ENCODE peak calls at places on chromosomes 1 and 21, in ten cellular contexts. One of them, this sample, is unnamed.
A peak's percentile ranks its signal among the peaks of the same experiment; 100 is the strongest.

GRCh38 chr1:182670032-182670431 is 14.4 kb downstream of the RGS8 start:
- DNase-seq in activated naive CD4-positive, alpha-beta T cell: no peak
- DNase-seq in GM12865: no peak
- DNase-seq in T-helper 1 cell: no peak
- DNase-seq in naive thymus-derived CD8-positive, alpha-beta T cell: no peak
- DNase-seq in cardiac muscle cell: no peak
- DNase-seq in HCEC 1CT: no peak
- DNase-seq in iPS DF 19.7: no peak
- DNase-seq in activated CD4-positive, alpha-beta T cell treated with anti-CD3 and anti-CD28 coated beads for 48 hours: no peak
- DNase-seq in stimulated activated CD4-positive, alpha-beta T cell treated with anti-CD3 and anti-CD28 coated beads, Interleukin-2, amount 100 ng/mL, for 48 hours: no peak
- DNase-seq in this sample: peak; percentile 38

GRCh38 chr1:54781023-54781723 is 16.9 kb upstream of the PARS2 start:
- DNase-seq in activated naive CD4-positive, alpha-beta T cell: no peak
- DNase-seq in GM12865: no peak
- DNase-seq in T-helper 1 cell: no peak
- DNase-seq in naive thymus-derived CD8-positive, alpha-beta T cell: no peak
- DNase-seq in cardiac muscle cell: peak; percentile 38
- DNase-seq in HCEC 1CT: no peak
- DNase-seq in iPS DF 19.7: no peak
- DNase-seq in activated CD4-positive, alpha-beta T cell treated with anti-CD3 and anti-CD28 coated beads for 48 hours: no peak
- DNase-seq in stimulated activated CD4-positive, alpha-beta T cell treated with anti-CD3 and anti-CD28 coated beads, Interleukin-2, amount 100 ng/mL, for 48 hours: no peak
- DNase-seq in this sample: no peak

GRCh38 chr1:216186816-216187215 is 236.4 kb downstream of the USH2A start:
- DNase-seq in activated naive CD4-positive, alpha-beta T cell: no peak
- DNase-seq in GM12865: no peak
- DNase-seq in T-helper 1 cell: no peak
- DNase-seq in naive thymus-derived CD8-positive, alpha-beta T cell: no peak
- DNase-seq in cardiac muscle cell: peak; percentile 12
- DNase-seq in HCEC 1CT: no peak
- DNase-seq in iPS DF 19.7: no peak
- DNase-seq in activated CD4-positive, alpha-beta T cell treated with anti-CD3 and anti-CD28 coated beads for 48 hours: no peak
- DNase-seq in stimulated activated CD4-positive, alpha-beta T cell treated with anti-CD3 and anti-CD28 coated beads, Interleukin-2, amount 100 ng/mL, for 48 hours: no peak
- DNase-seq in this sample: no peak

GRCh38 chr1:226679303-226679702 is 59.8 kb downstream of the ITPKB start:
- DNase-seq in activated naive CD4-positive, alpha-beta T cell: no peak
- DNase-seq in GM12865: no peak
- DNase-seq in T-helper 1 cell: no peak
- DNase-seq in naive thymus-derived CD8-positive, alpha-beta T cell: no peak
- DNase-seq in cardiac muscle cell: no peak
- DNase-seq in HCEC 1CT: no peak
- DNase-seq in iPS DF 19.7: no peak
- DNase-seq in activated CD4-positive, alpha-beta T cell treated with anti-CD3 and anti-CD28 coated beads for 48 hours: no peak
- DNase-seq in stimulated activated CD4-positive, alpha-beta T cell treated with anti-CD3 and anti-CD28 coated beads, Interleukin-2, amount 100 ng/mL, for 48 hours: no peak
- DNase-seq in this sample: no peak

GRCh38 chr1:193090865-193091264 is 14.3 kb downstream of the GLRX2 start:
- DNase-seq in activated naive CD4-positive, alpha-beta T cell: no peak
- DNase-seq in GM12865: no peak
- DNase-seq in T-helper 1 cell: no peak
- DNase-seq in naive thymus-derived CD8-positive, alpha-beta T cell: no peak
- DNase-seq in cardiac muscle cell: no peak
- DNase-seq in HCEC 1CT: no peak
- DNase-seq in iPS DF 19.7: no peak
- DNase-seq in activated CD4-positive, alpha-beta T cell treated with anti-CD3 and anti-CD28 coated beads for 48 hours: no peak
- DNase-seq in stimulated activated CD4-positive, alpha-beta T cell treated with anti-CD3 and anti-CD28 coated beads, Interleukin-2, amount 100 ng/mL, for 48 hours: no peak
- DNase-seq in this sample: no peak

GRCh38 chr1:29209173-29209572 is 21.6 kb downstream of the MECR start:
- DNase-seq in activated naive CD4-positive, alpha-beta T cell: no peak
- DNase-seq in GM12865: no peak
- DNase-seq in T-helper 1 cell: no peak
- DNase-seq in naive thymus-derived CD8-positive, alpha-beta T cell: no peak
- DNase-seq in cardiac muscle cell: no peak
- DNase-seq in HCEC 1CT: peak; percentile 42
- DNase-seq in iPS DF 19.7: no peak
- DNase-seq in activated CD4-positive, alpha-beta T cell treated with anti-CD3 and anti-CD28 coated beads for 48 hours: no peak
- DNase-seq in stimulated activated CD4-positive, alpha-beta T cell treated with anti-CD3 and anti-CD28 coated beads, Interleukin-2, amount 100 ng/mL, for 48 hours: no peak
- DNase-seq in this sample: no peak

GRCh38 chr1:111483166-111483565 is 9.4 kb downstream of the C1orf162 start:
- DNase-seq in activated naive CD4-positive, alpha-beta T cell: no peak
- DNase-seq in GM12865: no peak
- DNase-seq in T-helper 1 cell: no peak
- DNase-seq in naive thymus-derived CD8-positive, alpha-beta T cell: no peak
- DNase-seq in cardiac muscle cell: no peak
- DNase-seq in HCEC 1CT: peak; percentile 39
- DNase-seq in iPS DF 19.7: no peak
- DNase-seq in activated CD4-positive, alpha-beta T cell treated with anti-CD3 and anti-CD28 coated beads for 48 hours: no peak
- DNase-seq in stimulated activated CD4-positive, alpha-beta T cell treated with anti-CD3 and anti-CD28 coated beads, Interleukin-2, amount 100 ng/mL, for 48 hours: no peak
- DNase-seq in this sample: no peak

GRCh38 chr1:156421062-156421938 is 52.3 kb downstream of the RHBG start:
- DNase-seq in activated naive CD4-positive, alpha-beta T cell: peak; percentile 13
- DNase-seq in GM12865: peak; percentile 90
- DNase-seq in T-helper 1 cell: peak; percentile 53
- DNase-seq in naive thymus-derived CD8-positive, alpha-beta T cell: peak; percentile 74
- DNase-seq in cardiac muscle cell: peak; percentile 79
- DNase-seq in HCEC 1CT: no peak
- DNase-seq in iPS DF 19.7: no peak
- DNase-seq in activated CD4-positive, alpha-beta T cell treated with anti-CD3 and anti-CD28 coated beads for 48 hours: peak; percentile 81
- DNase-seq in stimulated activated CD4-positive, alpha-beta T cell treated with anti-CD3 and anti-CD28 coated beads, Interleukin-2, amount 100 ng/mL, for 48 hours: peak; percentile 61
- DNase-seq in this sample: peak; percentile 87

GRCh38 chr1:3032970-3033794 is 11.9 kb downstream of the ACTRT2 start:
- DNase-seq in activated naive CD4-positive, alpha-beta T cell: peak; percentile 23
- DNase-seq in GM12865: no peak
- DNase-seq in T-helper 1 cell: no peak
- DNase-seq in naive thymus-derived CD8-positive, alpha-beta T cell: peak; percentile 88
- DNase-seq in cardiac muscle cell: no peak
- DNase-seq in HCEC 1CT: no peak
- DNase-seq in iPS DF 19.7: no peak
- DNase-seq in activated CD4-positive, alpha-beta T cell treated with anti-CD3 and anti-CD28 coated beads for 48 hours: peak; percentile 41
- DNase-seq in stimulated activated CD4-positive, alpha-beta T cell treated with anti-CD3 and anti-CD28 coated beads, Interleukin-2, amount 100 ng/mL, for 48 hours: no peak
- DNase-seq in this sample: no peak

GRCh38 chr1:11573293-11573692 is 80.9 kb downstream of the FBXO2 start:
- DNase-seq in activated naive CD4-positive, alpha-beta T cell: no peak
- DNase-seq in GM12865: no peak
- DNase-seq in T-helper 1 cell: no peak
- DNase-seq in naive thymus-derived CD8-positive, alpha-beta T cell: no peak
- DNase-seq in cardiac muscle cell: no peak
- DNase-seq in HCEC 1CT: no peak
- DNase-seq in iPS DF 19.7: no peak
- DNase-seq in activated CD4-positive, alpha-beta T cell treated with anti-CD3 and anti-CD28 coated beads for 48 hours: no peak
- DNase-seq in stimulated activated CD4-positive, alpha-beta T cell treated with anti-CD3 and anti-CD28 coated beads, Interleukin-2, amount 100 ng/mL, for 48 hours: no peak
- DNase-seq in this sample: no peak

GRCh38 chr1:78673120-78673519 is 23.5 kb downstream of the IFI44 start:
- DNase-seq in activated naive CD4-positive, alpha-beta T cell: no peak
- DNase-seq in GM12865: peak; percentile 40
- DNase-seq in T-helper 1 cell: no peak
- DNase-seq in naive thymus-derived CD8-positive, alpha-beta T cell: no peak
- DNase-seq in cardiac muscle cell: no peak
- DNase-seq in HCEC 1CT: no peak
- DNase-seq in iPS DF 19.7: peak; percentile 33
- DNase-seq in activated CD4-positive, alpha-beta T cell treated with anti-CD3 and anti-CD28 coated beads for 48 hours: peak; percentile 53
- DNase-seq in stimulated activated CD4-positive, alpha-beta T cell treated with anti-CD3 and anti-CD28 coated beads, Interleukin-2, amount 100 ng/mL, for 48 hours: no peak
- DNase-seq in this sample: no peak

GRCh38 chr1:240190881-240191385 is 99.2 kb downstream of the FMN2 start:
- DNase-seq in activated naive CD4-positive, alpha-beta T cell: no peak
- DNase-seq in GM12865: peak; percentile 14
- DNase-seq in T-helper 1 cell: no peak
- DNase-seq in naive thymus-derived CD8-positive, alpha-beta T cell: no peak
- DNase-seq in cardiac muscle cell: peak; percentile 79
- DNase-seq in HCEC 1CT: peak; percentile 96
- DNase-seq in iPS DF 19.7: no peak
- DNase-seq in activated CD4-positive, alpha-beta T cell treated with anti-CD3 and anti-CD28 coated beads for 48 hours: peak; percentile 4
- DNase-seq in stimulated activated CD4-positive, alpha-beta T cell treated with anti-CD3 and anti-CD28 coated beads, Interleukin-2, amount 100 ng/mL, for 48 hours: no peak
- DNase-seq in this sample: no peak

GRCh38 chr1:10379676-10380075 is 19.2 kb upstream of the PGD start:
- DNase-seq in activated naive CD4-positive, alpha-beta T cell: no peak
- DNase-seq in GM12865: no peak
- DNase-seq in T-helper 1 cell: no peak
- DNase-seq in naive thymus-derived CD8-positive, alpha-beta T cell: no peak
- DNase-seq in cardiac muscle cell: no peak
- DNase-seq in HCEC 1CT: no peak
- DNase-seq in iPS DF 19.7: no peak
- DNase-seq in activated CD4-positive, alpha-beta T cell treated with anti-CD3 and anti-CD28 coated beads for 48 hours: no peak
- DNase-seq in stimulated activated CD4-positive, alpha-beta T cell treated with anti-CD3 and anti-CD28 coated beads, Interleukin-2, amount 100 ng/mL, for 48 hours: no peak
- DNase-seq in this sample: no peak

GRCh38 chr1:100606438-100606837 is 68.5 kb downstream of the GPR88 start:
- DNase-seq in activated naive CD4-positive, alpha-beta T cell: no peak
- DNase-seq in GM12865: peak; percentile 18
- DNase-seq in T-helper 1 cell: no peak
- DNase-seq in naive thymus-derived CD8-positive, alpha-beta T cell: no peak
- DNase-seq in cardiac muscle cell: peak; percentile 81
- DNase-seq in HCEC 1CT: peak; percentile 61
- DNase-seq in iPS DF 19.7: no peak
- DNase-seq in activated CD4-positive, alpha-beta T cell treated with anti-CD3 and anti-CD28 coated beads for 48 hours: no peak
- DNase-seq in stimulated activated CD4-positive, alpha-beta T cell treated with anti-CD3 and anti-CD28 coated beads, Interleukin-2, amount 100 ng/mL, for 48 hours: no peak
- DNase-seq in this sample: no peak

GRCh38 chr1:175129997-175130648 is 62.5 kb downstream of the KIAA0040 start:
- DNase-seq in activated naive CD4-positive, alpha-beta T cell: no peak
- DNase-seq in GM12865: peak; percentile 50
- DNase-seq in T-helper 1 cell: no peak
- DNase-seq in naive thymus-derived CD8-positive, alpha-beta T cell: no peak
- DNase-seq in cardiac muscle cell: peak; percentile 39
- DNase-seq in HCEC 1CT: no peak
- DNase-seq in iPS DF 19.7: peak; percentile 82
- DNase-seq in activated CD4-positive, alpha-beta T cell treated with anti-CD3 and anti-CD28 coated beads for 48 hours: no peak
- DNase-seq in stimulated activated CD4-positive, alpha-beta T cell treated with anti-CD3 and anti-CD28 coated beads, Interleukin-2, amount 100 ng/mL, for 48 hours: no peak
- DNase-seq in this sample: no peak

GRCh38 chr1:33280091-33280661 is 23.9 kb downstream of the ZNF362 start:
- DNase-seq in activated naive CD4-positive, alpha-beta T cell: no peak
- DNase-seq in GM12865: no peak
- DNase-seq in T-helper 1 cell: no peak
- DNase-seq in naive thymus-derived CD8-positive, alpha-beta T cell: no peak
- DNase-seq in cardiac muscle cell: no peak
- DNase-seq in HCEC 1CT: no peak
- DNase-seq in iPS DF 19.7: no peak
- DNase-seq in activated CD4-positive, alpha-beta T cell treated with anti-CD3 and anti-CD28 coated beads for 48 hours: no peak
- DNase-seq in stimulated activated CD4-positive, alpha-beta T cell treated with anti-CD3 and anti-CD28 coated beads, Interleukin-2, amount 100 ng/mL, for 48 hours: no peak
- DNase-seq in this sample: no peak

GRCh38 chr21:25329227-25329626 is 278.1 kb downstream of the MRPL39 start:
- DNase-seq in activated naive CD4-positive, alpha-beta T cell: no peak
- DNase-seq in GM12865: no peak
- DNase-seq in T-helper 1 cell: no peak
- DNase-seq in naive thymus-derived CD8-positive, alpha-beta T cell: no peak
- DNase-seq in cardiac muscle cell: peak; percentile 60
- DNase-seq in HCEC 1CT: peak; percentile 92
- DNase-seq in iPS DF 19.7: no peak
- DNase-seq in activated CD4-positive, alpha-beta T cell treated with anti-CD3 and anti-CD28 coated beads for 48 hours: no peak
- DNase-seq in stimulated activated CD4-positive, alpha-beta T cell treated with anti-CD3 and anti-CD28 coated beads, Interleukin-2, amount 100 ng/mL, for 48 hours: no peak
- DNase-seq in this sample: no peak

GRCh38 chr1:101410048-101410878 is 173.4 kb downstream of the S1PR1 start:
- DNase-seq in activated naive CD4-positive, alpha-beta T cell: no peak
- DNase-seq in GM12865: peak; percentile 96
- DNase-seq in T-helper 1 cell: no peak
- DNase-seq in naive thymus-derived CD8-positive, alpha-beta T cell: no peak
- DNase-seq in cardiac muscle cell: peak; percentile 22
- DNase-seq in HCEC 1CT: no peak
- DNase-seq in iPS DF 19.7: no peak
- DNase-seq in activated CD4-positive, alpha-beta T cell treated with anti-CD3 and anti-CD28 coated beads for 48 hours: no peak
- DNase-seq in stimulated activated CD4-positive, alpha-beta T cell treated with anti-CD3 and anti-CD28 coated beads, Interleukin-2, amount 100 ng/mL, for 48 hours: no peak
- DNase-seq in this sample: no peak

GRCh38 chr21:42705346-42705745 is 51.9 kb downstream of the PDE9A start:
- DNase-seq in activated naive CD4-positive, alpha-beta T cell: no peak
- DNase-seq in GM12865: no peak
- DNase-seq in T-helper 1 cell: no peak
- DNase-seq in naive thymus-derived CD8-positive, alpha-beta T cell: no peak
- DNase-seq in cardiac muscle cell: no peak
- DNase-seq in HCEC 1CT: no peak
- DNase-seq in iPS DF 19.7: no peak
- DNase-seq in activated CD4-positive, alpha-beta T cell treated with anti-CD3 and anti-CD28 coated beads for 48 hours: no peak
- DNase-seq in stimulated activated CD4-positive, alpha-beta T cell treated with anti-CD3 and anti-CD28 coated beads, Interleukin-2, amount 100 ng/mL, for 48 hours: no peak
- DNase-seq in this sample: no peak

GRCh38 chr1:78651247-78651646 is 1.6 kb downstream of the IFI44 start:
- DNase-seq in activated naive CD4-positive, alpha-beta T cell: no peak
- DNase-seq in GM12865: no peak
- DNase-seq in T-helper 1 cell: no peak
- DNase-seq in naive thymus-derived CD8-positive, alpha-beta T cell: peak; percentile 64
- DNase-seq in cardiac muscle cell: no peak
- DNase-seq in HCEC 1CT: no peak
- DNase-seq in iPS DF 19.7: no peak
- DNase-seq in activated CD4-positive, alpha-beta T cell treated with anti-CD3 and anti-CD28 coated beads for 48 hours: peak; percentile 9
- DNase-seq in stimulated activated CD4-positive, alpha-beta T cell treated with anti-CD3 and anti-CD28 coated beads, Interleukin-2, amount 100 ng/mL, for 48 hours: no peak
- DNase-seq in this sample: no peak

GRCh38 chr1:200139661-200140250 is 112.2 kb downstream of the NR5A2 start:
- DNase-seq in activated naive CD4-positive, alpha-beta T cell: no peak
- DNase-seq in GM12865: peak; percentile 77
- DNase-seq in T-helper 1 cell: no peak
- DNase-seq in naive thymus-derived CD8-positive, alpha-beta T cell: no peak
- DNase-seq in cardiac muscle cell: peak; percentile 76
- DNase-seq in HCEC 1CT: peak; percentile 75
- DNase-seq in iPS DF 19.7: no peak
- DNase-seq in activated CD4-positive, alpha-beta T cell treated with anti-CD3 and anti-CD28 coated beads for 48 hours: peak; percentile 13
- DNase-seq in stimulated activated CD4-positive, alpha-beta T cell treated with anti-CD3 and anti-CD28 coated beads, Interleukin-2, amount 100 ng/mL, for 48 hours: no peak
- DNase-seq in this sample: no peak

GRCh38 chr1:114167226-114167625 is 13.6 kb upstream of the SYT6 start:
- DNase-seq in activated naive CD4-positive, alpha-beta T cell: no peak
- DNase-seq in GM12865: no peak
- DNase-seq in T-helper 1 cell: no peak
- DNase-seq in naive thymus-derived CD8-positive, alpha-beta T cell: no peak
- DNase-seq in cardiac muscle cell: no peak
- DNase-seq in HCEC 1CT: no peak
- DNase-seq in iPS DF 19.7: no peak
- DNase-seq in activated CD4-positive, alpha-beta T cell treated with anti-CD3 and anti-CD28 coated beads for 48 hours: no peak
- DNase-seq in stimulated activated CD4-positive, alpha-beta T cell treated with anti-CD3 and anti-CD28 coated beads, Interleukin-2, amount 100 ng/mL, for 48 hours: no peak
- DNase-seq in this sample: no peak

GRCh38 chr1:73273886-73274285 is 924.1 kb downstream of the LRRIQ3 start:
- DNase-seq in activated naive CD4-positive, alpha-beta T cell: no peak
- DNase-seq in GM12865: no peak
- DNase-seq in T-helper 1 cell: no peak
- DNase-seq in naive thymus-derived CD8-positive, alpha-beta T cell: no peak
- DNase-seq in cardiac muscle cell: no peak
- DNase-seq in HCEC 1CT: no peak
- DNase-seq in iPS DF 19.7: no peak
- DNase-seq in activated CD4-positive, alpha-beta T cell treated with anti-CD3 and anti-CD28 coated beads for 48 hours: no peak
- DNase-seq in stimulated activated CD4-positive, alpha-beta T cell treated with anti-CD3 and anti-CD28 coated beads, Interleukin-2, amount 100 ng/mL, for 48 hours: no peak
- DNase-seq in this sample: no peak

GRCh38 chr1:145690587-145691558 is 16.3 kb downstream of the PDZK1 start:
- DNase-seq in activated naive CD4-positive, alpha-beta T cell: no peak
- DNase-seq in GM12865: peak; percentile 73
- DNase-seq in T-helper 1 cell: no peak
- DNase-seq in naive thymus-derived CD8-positive, alpha-beta T cell: no peak
- DNase-seq in cardiac muscle cell: peak; percentile 60
- DNase-seq in HCEC 1CT: peak; percentile 63
- DNase-seq in iPS DF 19.7: no peak
- DNase-seq in activated CD4-positive, alpha-beta T cell treated with anti-CD3 and anti-CD28 coated beads for 48 hours: peak; percentile 41
- DNase-seq in stimulated activated CD4-positive, alpha-beta T cell treated with anti-CD3 and anti-CD28 coated beads, Interleukin-2, amount 100 ng/mL, for 48 hours: no peak
- DNase-seq in this sample: no peak

GRCh38 chr1:16122916-16123315 is 33.0 kb downstream of the EPHA2 start:
- DNase-seq in activated naive CD4-positive, alpha-beta T cell: no peak
- DNase-seq in GM12865: peak; percentile 42
- DNase-seq in T-helper 1 cell: no peak
- DNase-seq in naive thymus-derived CD8-positive, alpha-beta T cell: no peak
- DNase-seq in cardiac muscle cell: peak; percentile 96
- DNase-seq in HCEC 1CT: peak; percentile 75
- DNase-seq in iPS DF 19.7: no peak
- DNase-seq in activated CD4-positive, alpha-beta T cell treated with anti-CD3 and anti-CD28 coated beads for 48 hours: peak; percentile 73
- DNase-seq in stimulated activated CD4-positive, alpha-beta T cell treated with anti-CD3 and anti-CD28 coated beads, Interleukin-2, amount 100 ng/mL, for 48 hours: peak; percentile 32
- DNase-seq in this sample: no peak

GRCh38 chr21:34345091-34345871 is 18.5 kb upstream of the KCNE2 start:
- DNase-seq in activated naive CD4-positive, alpha-beta T cell: no peak
- DNase-seq in GM12865: no peak
- DNase-seq in T-helper 1 cell: no peak
- DNase-seq in naive thymus-derived CD8-positive, alpha-beta T cell: no peak
- DNase-seq in cardiac muscle cell: peak; percentile 37
- DNase-seq in HCEC 1CT: no peak
- DNase-seq in iPS DF 19.7: no peak
- DNase-seq in activated CD4-positive, alpha-beta T cell treated with anti-CD3 and anti-CD28 coated beads for 48 hours: no peak
- DNase-seq in stimulated activated CD4-positive, alpha-beta T cell treated with anti-CD3 and anti-CD28 coated beads, Interleukin-2, amount 100 ng/mL, for 48 hours: no peak
- DNase-seq in this sample: no peak

GRCh38 chr21:44982558-44983244 is 42.9 kb downstream of the SLX9 start:
- DNase-seq in activated naive CD4-positive, alpha-beta T cell: no peak
- DNase-seq in GM12865: no peak
- DNase-seq in T-helper 1 cell: no peak
- DNase-seq in naive thymus-derived CD8-positive, alpha-beta T cell: peak; percentile 46
- DNase-seq in cardiac muscle cell: peak; percentile 92
- DNase-seq in HCEC 1CT: no peak
- DNase-seq in iPS DF 19.7: no peak
- DNase-seq in activated CD4-positive, alpha-beta T cell treated with anti-CD3 and anti-CD28 coated beads for 48 hours: no peak
- DNase-seq in stimulated activated CD4-positive, alpha-beta T cell treated with anti-CD3 and anti-CD28 coated beads, Interleukin-2, amount 100 ng/mL, for 48 hours: no peak
- DNase-seq in this sample: no peak

GRCh38 chr1:183739640-183740385 is 65.1 kb upstream of the RGL1 start:
- DNase-seq in activated naive CD4-positive, alpha-beta T cell: no peak
- DNase-seq in GM12865: no peak
- DNase-seq in T-helper 1 cell: no peak
- DNase-seq in naive thymus-derived CD8-positive, alpha-beta T cell: no peak
- DNase-seq in cardiac muscle cell: no peak
- DNase-seq in HCEC 1CT: no peak
- DNase-seq in iPS DF 19.7: no peak
- DNase-seq in activated CD4-positive, alpha-beta T cell treated with anti-CD3 and anti-CD28 coated beads for 48 hours: no peak
- DNase-seq in stimulated activated CD4-positive, alpha-beta T cell treated with anti-CD3 and anti-CD28 coated beads, Interleukin-2, amount 100 ng/mL, for 48 hours: no peak
- DNase-seq in this sample: no peak

This sample was measured in caudate nucleus.